ENCODE peak calls at places on chromosomes 5 and 9, in seven cellular contexts. Q is GM12878, L is sigmoid colon, C is stomach, I is tibial nerve, O is transverse colon, P is A549. M is an unnamed sample.

GRCh38 chr5:146877783-146878470 is 630 bp downstream of the PPP2R2B start:
- DNase-seq in I (no peak), Q (no peak), C (no peak), L (no peak), P (no peak), O (no peak), M (no peak)

GRCh38 chr5:172450861-172451695 is 3.2 kb downstream of the SH3PXD2B start:
- DNase-seq in Q (no peak), O (peak; percentile 38), C (no peak), P (peak; percentile 71), I (no peak), L (peak; percentile 81), M (peak; percentile 71)

GRCh38 chr5:137075163-137075970 is 423.8 kb downstream of the SPOCK1 start:
- DNase-seq in O (peak; percentile 74), C (peak; percentile 87), P (peak; percentile 82), I (no peak), Q (no peak), L (no peak), M (peak; percentile 94)

GRCh38 chr9:134534661-134535080 is 106.9 kb upstream of the COL5A1 start:
- DNase-seq in L (no peak), O (no peak), P (no peak), Q (no peak), I (no peak), C (no peak), M (no peak)

GRCh38 chr9:14403112-14403511 is 89.2 kb upstream of the NFIB start:
- DNase-seq in O (no peak), P (no peak), Q (no peak), C (no peak), L (no peak), I (no peak), M (no peak)

GRCh38 chr5:9483251-9483650 is 62.6 kb downstream of the SEMA5A start:
- DNase-seq in I (no peak), L (no peak), P (no peak), C (no peak), O (no peak), Q (no peak), M (no peak)

GRCh38 chr5:129384736-129385135 is 75.4 kb upstream of the ADAMTS19 start:
- DNase-seq in C (no peak), P (no peak), I (no peak), O (no peak), L (no peak), Q (no peak), M (no peak)

GRCh38 chr9:84169240-84169639 is 171.3 kb downstream of the SLC28A3 start:
- DNase-seq in Q (no peak), I (no peak), O (no peak), C (no peak), P (no peak), L (no peak), M (no peak)

GRCh38 chr9:81264516-81264915 is 424.8 kb downstream of the TLE1 start:
- DNase-seq in I (no peak), Q (no peak), L (no peak), C (no peak), P (no peak), O (no peak), M (no peak)

GRCh38 chr9:133839822-133840329 is 101.7 kb upstream of the SARDH start:
- DNase-seq in Q (no peak), O (no peak), P (no peak), L (no peak), C (no peak), I (peak; percentile 33), M (no peak)

GRCh38 chr9:98064623-98065392 is 8.3 kb downstream of the NANS start:
- DNase-seq in I (no peak), Q (no peak), P (no peak), L (no peak), O (no peak), C (no peak), M (no peak)

GRCh38 chr5:16809816-16810502 is 126.1 kb downstream of the MYO10 start:
- DNase-seq in I (peak; percentile 31), P (no peak), O (peak; percentile 24), C (peak; percentile 68), L (no peak), Q (no peak), M (no peak)

GRCh38 chr5:163193886-163194285 is 243.5 kb upstream of the CCNG1 start:
- DNase-seq in C (no peak), I (no peak), Q (no peak), P (no peak), L (no peak), O (no peak), M (no peak)

GRCh38 chr9:92648447-92649406 is 21.2 kb downstream of the IPPK start:
- DNase-seq in I (no peak), P (no peak), Q (no peak), L (no peak), O (no peak), C (no peak), M (peak; percentile 41)

GRCh38 chr9:114389612-114390368 is 2.0 kb upstream of the AKNA start:
- DNase-seq in O (no peak), L (no peak), P (no peak), I (no peak), C (no peak), Q (no peak), M (no peak)

GRCh38 chr5:122704247-122705036 is 70.4 kb upstream of the SNX2 start:
- DNase-seq in L (no peak), P (peak; percentile 32), Q (no peak), I (no peak), C (no peak), O (no peak), M (no peak)

GRCh38 chr9:78491402-78491801 is 194.5 kb downstream of the PSAT1 start:
- DNase-seq in I (no peak), P (no peak), Q (no peak), C (no peak), O (no peak), L (no peak), M (no peak)

GRCh38 chr5:126054593-126055347 is 368.4 kb upstream of the GRAMD2B start:
- DNase-seq in C (no peak), Q (no peak), P (no peak), L (no peak), I (no peak), O (no peak), M (no peak)

GRCh38 chr5:5638193-5638592 is 215.7 kb downstream of the ICE1 start:
- DNase-seq in C (no peak), L (no peak), Q (no peak), O (no peak), I (no peak), P (no peak), M (peak; percentile 55)

GRCh38 chr9:133735415-133735775 is 2.8 kb downstream of the SARDH start:
- DNase-seq in I (no peak), P (no peak), O (no peak), Q (no peak), C (peak; percentile 8), L (peak; percentile 36), M (peak; percentile 25)

GRCh38 chr5:116361171-116361967 is 213.3 kb downstream of the SEMA6A start:
- DNase-seq in Q (no peak), O (peak; percentile 69), L (peak; percentile 84), P (no peak), I (no peak), C (peak; percentile 55), M (peak; percentile 79)

GRCh38 chr5:96909003-96909402 is 26.9 kb upstream of the LNPEP start:
- DNase-seq in Q (no peak), I (no peak), C (no peak), L (no peak), P (no peak), O (no peak), M (peak; percentile 22)

GRCh38 chr5:37370864-37371726 is at the start of gene NUP155:
- DNase-seq in L (peak; percentile 96), I (peak; percentile 87), P (peak; percentile 91), C (peak; percentile 88), Q (peak; percentile 87), O (peak; percentile 92), M (peak; percentile 93)

GRCh38 chr5:94263068-94263467 is 355.3 kb downstream of the KIAA0825 start:
- DNase-seq in Q (no peak), I (no peak), O (no peak), C (no peak), L (no peak), P (no peak), M (no peak)

GRCh38 chr9:136880651-136881050 is 5.7 kb upstream of the TRAF2 start:
- DNase-seq in C (no peak), L (no peak), I (no peak), P (no peak), Q (no peak), O (no peak), M (no peak)

GRCh38 chr5:109650451-109650850 is 39.3 kb upstream of the MAN2A1 start:
- DNase-seq in P (no peak), C (no peak), L (no peak), O (no peak), I (no peak), Q (no peak), M (no peak)

GRCh38 chr5:474826-475661 is 32.1 kb downstream of the EXOC3 start:
- DNase-seq in O (no peak), Q (no peak), I (no peak), L (peak; percentile 69), C (no peak), P (no peak), M (no peak)
- H3K4me1 ChIP-seq in O (peaks cover 20% of the 10 kb centered on the region), Q (peaks cover 4% of the 10 kb centered on the region), I (peaks cover 23% of the 10 kb centered on the region), L (no peaks in the 10 kb centered on the region), C (peaks cover 45% of the 10 kb centered on the region), P (peaks cover 16% of the 10 kb centered on the region), M (peaks cover 14% of the 10 kb centered on the region)

GRCh38 chr5:111757582-111758283 is 739 bp upstream of the NREP start:
- DNase-seq in O (peak; percentile 92), P (peak; percentile 62), I (peak; percentile 74), C (peak; percentile 91), Q (peak; percentile 66), L (peak; percentile 98), M (peak; percentile 96)
- TF ChIP-seq POLR2A in O (peak; percentile 68), P (peak; percentile 62), I (no peak), C (no peak), Q (peak; percentile 70), L (no peak), M (peak; percentile 72)

DNA sequence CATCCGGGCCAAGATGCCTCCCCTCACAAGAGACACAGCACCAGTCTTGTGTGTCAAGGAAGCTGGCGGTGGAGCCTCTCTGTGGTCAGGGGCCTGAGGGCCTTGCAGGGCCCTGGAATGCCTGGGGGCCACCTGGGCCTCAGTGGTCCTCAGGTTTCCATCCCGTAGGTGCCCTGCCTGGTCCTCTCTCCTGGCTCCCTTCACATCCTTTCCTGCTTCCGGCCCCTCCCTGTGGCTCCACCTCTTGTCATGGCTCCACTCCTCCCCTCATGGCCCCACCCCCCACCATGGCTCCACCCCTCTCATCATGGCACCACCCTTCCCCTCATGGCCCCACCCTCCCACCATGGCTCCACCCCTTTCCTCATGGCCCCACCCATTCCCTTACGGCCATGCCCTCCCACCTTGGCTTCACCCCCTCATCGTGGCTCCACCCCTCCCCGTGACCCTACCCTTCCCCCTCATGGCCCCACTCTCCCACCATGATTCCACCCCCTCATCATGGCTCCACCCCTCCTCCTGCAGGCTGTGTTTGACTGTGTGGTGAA is 175.8 kb downstream of the CACNA1B start:
- DNase-seq in O (no peak), Q (no peak), L (no peak), P (no peak), C (peak; percentile 19), I (no peak), M (no peak)
- H3K9me3 ChIP-seq in O (no peaks in the 10 kb centered on the region), Q (no peaks in the 10 kb centered on the region), L (no peaks in the 10 kb centered on the region), P (no peaks in the 10 kb centered on the region), C (no peaks in the 10 kb centered on the region), I (no peaks in the 10 kb centered on the region), M (no peaks in the 10 kb centered on the region)

DNA sequence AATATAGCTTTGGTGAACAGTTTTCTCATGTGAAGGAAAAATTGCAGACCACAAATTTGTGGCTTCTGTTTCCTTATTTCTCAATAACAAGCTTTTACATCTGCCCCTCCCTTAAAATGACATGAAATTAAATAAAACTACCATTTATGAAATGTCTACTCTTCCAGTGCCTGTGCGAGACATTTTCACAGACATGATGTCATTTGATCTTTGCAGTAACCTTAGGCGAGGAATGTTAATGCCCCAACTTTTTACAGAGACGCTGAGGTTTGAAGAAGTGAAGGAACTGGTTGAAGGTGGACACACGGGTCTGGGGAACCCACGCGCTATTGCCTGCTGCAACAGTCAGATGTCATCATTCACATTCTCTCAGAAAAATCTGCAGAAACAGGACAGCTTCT is 61.5 kb downstream of the OSTF1 start:
- DNase-seq in P (no peak), I (peak; percentile 6), Q (no peak), C (no peak), L (no peak), O (no peak), M (no peak)
- H3K4me1 ChIP-seq in P (no peaks in the 10 kb centered on the region), I (peaks cover 13% of the 10 kb centered on the region), Q (peaks cover 9% of the 10 kb centered on the region), C (peaks cover 40% of the 10 kb centered on the region), L (no peaks in the 10 kb centered on the region), O (no peaks in the 10 kb centered on the region), M (no peaks in the 10 kb centered on the region)